ENCODE peak calls at places on chromosomes 5 and 9, in ten cellular contexts. F, V, J, G, N, I, R, K, Q and H are unnamed samples.

GRCh38 chr5:31442253-31442820 is 89.6 kb downstream of the DROSHA start:
- DNase-seq in N (peak; percentile 26), I (no peak), V (no peak), Q (no peak), R (no peak), J (no peak), K (peak; percentile 28), G (no peak), F (no peak), H (no peak)

GRCh38 chr5:96709152-96709821 is 47.1 kb downstream of the CAST start:
- DNase-seq in V (no peak), R (no peak), G (no peak), F (no peak), N (no peak), Q (no peak), K (peak; percentile 87), I (no peak), J (no peak), H (no peak)

GRCh38 chr9:75743855-75744254 is 146.6 kb upstream of the PCSK5 start:
- DNase-seq in K (no peak), R (no peak), J (no peak), N (no peak), F (no peak), V (no peak), I (no peak), Q (no peak), G (no peak), H (no peak)

GRCh38 chr5:124746252-124746915 is at the start of gene ZNF608:
- DNase-seq in I (peak; percentile 77), K (peak; percentile 78), G (no peak), N (no peak), Q (peak; percentile 61), V (no peak), R (no peak), J (no peak), F (no peak), H (no peak)

GRCh38 chr5:16025681-16026080 is 153.9 kb downstream of the MARCHF11 start:
- DNase-seq in K (peak; percentile 3), Q (no peak), I (no peak), J (no peak), R (no peak), F (no peak), N (no peak), V (no peak), G (no peak), H (no peak)

GRCh38 chr5:174410716-174411512 is 313.5 kb upstream of the MSX2 start:
- DNase-seq in R (no peak), Q (no peak), N (no peak), F (no peak), K (no peak), G (no peak), J (no peak), V (no peak), I (no peak), H (no peak)

GRCh38 chr9:136674786-136675349 is 12.2 kb downstream of the EGFL7 start:
- DNase-seq in N (no peak), J (no peak), K (no peak), I (no peak), F (no peak), Q (no peak), V (no peak), R (no peak), G (peak; percentile 76), H (no peak)

GRCh38 chr9:82829818-82830217 is 233.1 kb downstream of the RASEF start:
- DNase-seq in N (no peak), K (no peak), R (no peak), F (no peak), J (no peak), G (no peak), Q (no peak), V (no peak), I (no peak), H (no peak)

GRCh38 chr5:100646011-100646410 is 110.8 kb downstream of the FAM174A start:
- DNase-seq in G (no peak), J (no peak), I (no peak), R (no peak), F (no peak), V (no peak), K (no peak), N (no peak), Q (no peak), H (no peak)

GRCh38 chr5:104018299-104018698 is 455.7 kb upstream of the NUDT12 start:
- DNase-seq in Q (no peak), J (no peak), F (no peak), K (no peak), R (no peak), I (no peak), V (no peak), G (no peak), N (no peak), H (no peak)

GRCh38 chr9:72039532-72039931 is 20.9 kb downstream of the C9orf57 start:
- DNase-seq in N (no peak), V (no peak), Q (no peak), F (no peak), R (no peak), G (no peak), K (no peak), J (no peak), I (no peak), H (no peak)

GRCh38 chr9:86246752-86247161 is 12.7 kb downstream of the C9orf153 start:
- DNase-seq in V (peak; percentile 38), N (no peak), J (no peak), I (peak; percentile 26), Q (peak; percentile 43), G (no peak), F (no peak), R (no peak), K (peak; percentile 31), H (peak; percentile 61)

GRCh38 chr5:177124486-177124991 is 9.0 kb upstream of the NSD1 start:
- DNase-seq in Q (no peak), I (no peak), G (no peak), F (no peak), R (peak; percentile 27), K (no peak), V (no peak), J (peak; percentile 58), N (no peak), H (peak; percentile 67)

GRCh38 chr5:82174128-82174918 is 103.8 kb downstream of the RPS23 start:
- DNase-seq in V (peak; percentile 46), F (peak; percentile 62), Q (peak; percentile 79), J (peak; percentile 13), I (peak; percentile 77), R (peak; percentile 89), K (peak; percentile 90), N (no peak), G (peak; percentile 22), H (peak; percentile 74)

DNA sequence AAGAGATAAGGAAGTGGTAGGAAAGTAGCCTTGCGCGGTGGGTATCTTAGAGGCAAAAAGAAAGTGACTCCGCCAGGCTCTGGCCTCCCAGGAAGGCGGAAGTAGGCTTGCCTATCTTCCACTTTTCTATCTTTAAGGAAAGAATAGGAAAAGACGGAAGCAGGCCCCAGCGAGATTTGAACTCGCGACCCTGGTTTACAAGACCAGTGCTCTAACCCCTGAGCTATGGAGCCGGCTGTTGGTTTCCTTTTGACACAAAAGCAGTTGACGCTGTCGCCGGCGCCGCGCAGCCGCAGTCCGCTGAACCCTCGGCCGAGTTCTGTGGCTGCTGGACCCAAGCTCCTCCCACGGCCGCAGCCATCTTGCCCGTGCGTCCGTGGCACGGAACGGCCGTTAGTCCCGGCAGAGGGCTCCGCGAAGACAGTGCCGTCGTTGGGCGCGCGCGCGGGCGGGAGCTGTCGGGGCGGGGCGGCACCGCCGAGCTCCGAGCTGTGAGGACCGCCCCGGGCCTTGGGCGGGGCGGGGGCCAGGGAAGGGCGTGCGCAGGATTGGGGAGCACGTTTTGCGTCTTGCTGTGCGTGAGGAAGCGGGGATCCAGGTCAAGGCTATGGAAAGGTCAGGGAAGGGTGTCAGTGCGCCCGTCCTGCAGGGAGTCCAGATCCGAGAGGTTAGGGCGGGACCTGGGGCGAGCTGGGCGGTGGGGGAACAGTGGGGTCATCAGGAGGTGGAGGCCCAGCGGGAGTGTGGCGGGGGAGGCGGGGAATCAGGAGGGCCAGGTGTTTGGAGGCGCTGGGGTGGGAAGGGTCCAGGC is 13.3 kb downstream of the TRIM7 start:
- DNase-seq in K (peak; percentile 94), F (peak; percentile 98), R (peak; percentile 94), V (peak; percentile 95), N (peak; percentile 89), I (peak; percentile 97), G (peak; percentile 97), Q (peak; percentile 94), J (peak; percentile 93), H (peak; percentile 97)
- TF ChIP-seq CTCF in K (no peak), F (no peak), R (no peak), V (no peak), N (no peak), I (no peak), G (no peak), Q (no peak), J (no peak), H (no peak)

GRCh38 chr9:118631956-118632355 is 737.3 kb downstream of the BRINP1 start:
- DNase-seq in I (no peak), J (no peak), R (no peak), N (no peak), G (no peak), Q (no peak), F (no peak), K (no peak), V (no peak), H (no peak)
- TF ChIP-seq CTCF in I (peak; percentile 13), J (no peak), R (no peak), N (no peak), G (no peak), Q (no peak), F (no peak), K (no peak), V (no peak), H (no peak)

DNA sequence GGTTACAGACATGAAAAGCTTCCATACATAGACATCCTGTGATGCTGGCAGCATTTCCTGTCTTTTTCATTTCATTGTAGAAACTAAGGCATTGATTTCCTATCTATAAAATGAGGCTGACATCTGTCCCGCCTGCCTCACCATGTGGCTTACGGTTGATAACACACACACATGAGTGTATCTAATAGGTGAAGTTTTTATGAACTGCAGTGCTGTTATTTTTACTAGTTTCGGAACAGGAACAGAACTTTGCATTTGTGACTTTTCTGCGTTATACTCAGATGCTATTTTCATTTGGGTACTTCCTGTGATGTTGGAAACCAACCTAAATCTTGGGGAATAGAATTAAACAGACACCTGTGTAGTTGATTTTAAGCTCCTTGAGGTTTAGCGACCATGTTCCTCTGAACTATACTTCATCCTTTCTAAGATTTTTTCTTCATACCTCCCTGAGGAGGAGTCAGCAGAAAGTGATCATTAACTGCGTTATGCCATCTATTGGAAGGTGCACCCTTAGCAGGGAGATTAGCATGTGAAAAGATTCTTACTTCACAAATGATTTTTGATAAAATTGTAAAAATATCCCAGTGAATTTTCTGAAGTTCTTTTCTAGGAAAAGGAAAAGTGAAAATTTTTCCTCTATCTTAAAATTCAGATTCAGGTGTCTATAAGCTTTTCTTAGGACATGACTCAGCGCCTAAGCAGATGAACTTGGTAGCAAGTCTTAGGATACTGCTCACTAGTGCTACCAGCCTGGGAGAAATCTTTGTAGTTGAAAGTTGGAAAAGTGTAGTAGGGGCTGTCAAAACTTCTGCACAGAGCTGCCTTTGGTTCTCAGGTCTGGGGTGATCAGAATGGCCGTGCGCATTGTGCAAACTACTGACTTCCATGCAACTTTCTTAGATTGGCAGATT is 134.5 kb downstream of the TRIO start:
- DNase-seq in I (no peak), R (no peak), J (no peak), N (no peak), Q (no peak), G (no peak), K (no peak), V (no peak), F (no peak), H (no peak)
- TF ChIP-seq CTCF in I (no peak), R (no peak), J (no peak), N (no peak), Q (no peak), G (no peak), K (no peak), V (no peak), F (no peak), H (no peak)

GRCh38 chr5:169149317-169149716 is 151.6 kb downstream of the SLIT3 start:
- DNase-seq in K (no peak), N (no peak), R (no peak), I (peak; percentile 67), J (no peak), F (no peak), V (no peak), G (no peak), Q (peak; percentile 4), H (no peak)
- TF ChIP-seq CTCF in K (peak; percentile 15), N (peak; percentile 16), R (no peak), I (peak; percentile 73), J (no peak), F (no peak), V (no peak), G (peak; percentile 56), Q (peak; percentile 39), H (no peak)